ENCODE peak calls at places on chromosomes 13 and 19, in nine cellular contexts. One of them, this sample, is unnamed.

GRCh38 chr13:31739226-31739625 is at the start of gene RXFP2:
- DNase-seq in IMR-90: no peak
- DNase-seq in iris pigment epithelial cell: no peak
- DNase-seq in non-pigmented ciliary epithelial cell: no peak
- DNase-seq in lower leg skin: no peak
- DNase-seq in mesothelial cell of epicardium: no peak
- DNase-seq in amniotic epithelial cell: no peak
- DNase-seq in T-helper 2 cell: no peak
- DNase-seq in WTC11: no peak
- DNase-seq in this sample: no peak

GRCh38 chr19:15812059-15812722 is 3.3 kb downstream of the OR10H1 start:
- DNase-seq in IMR-90: no peak
- DNase-seq in iris pigment epithelial cell: no peak
- DNase-seq in non-pigmented ciliary epithelial cell: no peak
- DNase-seq in lower leg skin: no peak
- DNase-seq in mesothelial cell of epicardium: no peak
- DNase-seq in amniotic epithelial cell: no peak
- DNase-seq in T-helper 2 cell: peak
- DNase-seq in WTC11: no peak
- DNase-seq in this sample: no peak

GRCh38 chr13:79765331-79765730 is 284.4 kb downstream of the NDFIP2 start:
- DNase-seq in IMR-90: no peak
- DNase-seq in iris pigment epithelial cell: no peak
- DNase-seq in non-pigmented ciliary epithelial cell: no peak
- DNase-seq in lower leg skin: no peak
- DNase-seq in mesothelial cell of epicardium: no peak
- DNase-seq in amniotic epithelial cell: peak
- DNase-seq in T-helper 2 cell: no peak
- DNase-seq in WTC11: no peak
- DNase-seq in this sample: no peak

GRCh38 chr13:114069376-114070097 is 62.9 kb downstream of the RASA3 start:
- DNase-seq in IMR-90: no peak
- DNase-seq in iris pigment epithelial cell: no peak
- DNase-seq in non-pigmented ciliary epithelial cell: no peak
- DNase-seq in lower leg skin: no peak
- DNase-seq in mesothelial cell of epicardium: no peak
- DNase-seq in amniotic epithelial cell: no peak
- DNase-seq in T-helper 2 cell: no peak
- DNase-seq in WTC11: no peak
- DNase-seq in this sample: no peak

GRCh38 chr19:17753976-17754375 is 2.7 kb downstream of the FCHO1 start:
- DNase-seq in IMR-90: no peak
- DNase-seq in iris pigment epithelial cell: no peak
- DNase-seq in non-pigmented ciliary epithelial cell: no peak
- DNase-seq in lower leg skin: no peak
- DNase-seq in mesothelial cell of epicardium: no peak
- DNase-seq in amniotic epithelial cell: no peak
- DNase-seq in T-helper 2 cell: no peak
- DNase-seq in WTC11: peak
- DNase-seq in this sample: peak

GRCh38 chr19:12938536-12939291 is at the start of gene CALR:
- DNase-seq in IMR-90: no peak
- DNase-seq in iris pigment epithelial cell: peak
- DNase-seq in non-pigmented ciliary epithelial cell: no peak
- DNase-seq in lower leg skin: no peak
- DNase-seq in mesothelial cell of epicardium: no peak
- DNase-seq in amniotic epithelial cell: no peak
- DNase-seq in T-helper 2 cell: peak
- DNase-seq in WTC11: no peak
- DNase-seq in this sample: no peak

GRCh38 chr19:44800461-44800860 is 8.4 kb upstream of the BCAM start:
- DNase-seq in IMR-90: peak
- DNase-seq in iris pigment epithelial cell: peak
- DNase-seq in non-pigmented ciliary epithelial cell: no peak
- DNase-seq in lower leg skin: peak
- DNase-seq in mesothelial cell of epicardium: peak
- DNase-seq in amniotic epithelial cell: peak
- DNase-seq in T-helper 2 cell: peak
- DNase-seq in WTC11: peak
- DNase-seq in this sample: peak

GRCh38 chr13:35479691-35480090 is 3.2 kb upstream of the MAB21L1 start:
- DNase-seq in IMR-90: no peak
- DNase-seq in iris pigment epithelial cell: no peak
- DNase-seq in non-pigmented ciliary epithelial cell: no peak
- DNase-seq in lower leg skin: no peak
- DNase-seq in mesothelial cell of epicardium: no peak
- DNase-seq in amniotic epithelial cell: no peak
- DNase-seq in T-helper 2 cell: no peak
- DNase-seq in WTC11: no peak
- DNase-seq in this sample: no peak

GRCh38 chr19:23436318-23436717 is 41.0 kb upstream of the ZNF91 start:
- DNase-seq in IMR-90: no peak
- DNase-seq in iris pigment epithelial cell: no peak
- DNase-seq in non-pigmented ciliary epithelial cell: no peak
- DNase-seq in lower leg skin: no peak
- DNase-seq in mesothelial cell of epicardium: no peak
- DNase-seq in amniotic epithelial cell: no peak
- DNase-seq in T-helper 2 cell: no peak
- DNase-seq in WTC11: peak
- DNase-seq in this sample: no peak

GRCh38 chr19:49216076-49216475 is 58.5 kb downstream of the TRPM4 start:
- DNase-seq in IMR-90: peak
- DNase-seq in iris pigment epithelial cell: peak
- DNase-seq in non-pigmented ciliary epithelial cell: no peak
- DNase-seq in lower leg skin: no peak
- DNase-seq in mesothelial cell of epicardium: no peak
- DNase-seq in amniotic epithelial cell: peak
- DNase-seq in T-helper 2 cell: no peak
- DNase-seq in WTC11: no peak
- DNase-seq in this sample: no peak

GRCh38 chr19:4448147-4448985 is 9.2 kb downstream of the UBXN6 start:
- DNase-seq in IMR-90: no peak
- DNase-seq in iris pigment epithelial cell: no peak
- DNase-seq in non-pigmented ciliary epithelial cell: no peak
- DNase-seq in lower leg skin: no peak
- DNase-seq in mesothelial cell of epicardium: no peak
- DNase-seq in amniotic epithelial cell: no peak
- DNase-seq in T-helper 2 cell: no peak
- DNase-seq in WTC11: no peak
- DNase-seq in this sample: no peak

GRCh38 chr19:6536138-6536671 is 5.4 kb downstream of the TNFSF9 start:
- DNase-seq in IMR-90: no peak
- DNase-seq in iris pigment epithelial cell: peak
- DNase-seq in non-pigmented ciliary epithelial cell: no peak
- DNase-seq in lower leg skin: peak
- DNase-seq in mesothelial cell of epicardium: no peak
- DNase-seq in amniotic epithelial cell: peak
- DNase-seq in T-helper 2 cell: peak
- DNase-seq in WTC11: peak
- DNase-seq in this sample: no peak

GRCh38 chr13:74047925-74048324 is 86.3 kb downstream of the KLF12 start:
- DNase-seq in IMR-90: no peak
- DNase-seq in iris pigment epithelial cell: no peak
- DNase-seq in non-pigmented ciliary epithelial cell: no peak
- DNase-seq in lower leg skin: no peak
- DNase-seq in mesothelial cell of epicardium: no peak
- DNase-seq in amniotic epithelial cell: no peak
- DNase-seq in T-helper 2 cell: no peak
- DNase-seq in WTC11: no peak
- DNase-seq in this sample: no peak

GRCh38 chr13:77876176-77876575 is 42.5 kb downstream of the EDNRB start:
- DNase-seq in IMR-90: peak
- DNase-seq in iris pigment epithelial cell: peak
- DNase-seq in non-pigmented ciliary epithelial cell: no peak
- DNase-seq in lower leg skin: no peak
- DNase-seq in mesothelial cell of epicardium: no peak
- DNase-seq in amniotic epithelial cell: no peak
- DNase-seq in T-helper 2 cell: no peak
- DNase-seq in WTC11: no peak
- DNase-seq in this sample: no peak

GRCh38 chr19:46721269-46722003 is 4.5 kb upstream of the PRKD2 start:
- DNase-seq in IMR-90: no peak
- DNase-seq in iris pigment epithelial cell: no peak
- DNase-seq in non-pigmented ciliary epithelial cell: no peak
- DNase-seq in lower leg skin: no peak
- DNase-seq in mesothelial cell of epicardium: no peak
- DNase-seq in amniotic epithelial cell: no peak
- DNase-seq in T-helper 2 cell: no peak
- DNase-seq in WTC11: peak
- DNase-seq in this sample: no peak

GRCh38 chr19:14347999-14348889 is 33.0 kb upstream of the ADGRE5 start:
- DNase-seq in IMR-90: no peak
- DNase-seq in iris pigment epithelial cell: peak
- DNase-seq in non-pigmented ciliary epithelial cell: no peak
- DNase-seq in lower leg skin: no peak
- DNase-seq in mesothelial cell of epicardium: peak
- DNase-seq in amniotic epithelial cell: peak
- DNase-seq in T-helper 2 cell: peak
- DNase-seq in WTC11: peak
- DNase-seq in this sample: no peak

GRCh38 chr19:29495971-29496441 is 29.8 kb upstream of the VSTM2B start:
- DNase-seq in IMR-90: no peak
- DNase-seq in iris pigment epithelial cell: no peak
- DNase-seq in non-pigmented ciliary epithelial cell: no peak
- DNase-seq in lower leg skin: no peak
- DNase-seq in mesothelial cell of epicardium: peak
- DNase-seq in amniotic epithelial cell: no peak
- DNase-seq in T-helper 2 cell: no peak
- DNase-seq in WTC11: no peak
- DNase-seq in this sample: no peak

GRCh38 chr13:48660356-48661076 is 6.8 kb downstream of the CYSLTR2 start:
- DNase-seq in IMR-90: no peak
- DNase-seq in iris pigment epithelial cell: no peak
- DNase-seq in non-pigmented ciliary epithelial cell: no peak
- DNase-seq in lower leg skin: no peak
- DNase-seq in mesothelial cell of epicardium: no peak
- DNase-seq in amniotic epithelial cell: peak
- DNase-seq in T-helper 2 cell: no peak
- DNase-seq in WTC11: no peak
- DNase-seq in this sample: no peak

GRCh38 chr13:66578305-66578704 is 651.8 kb downstream of the PCDH9 start:
- DNase-seq in IMR-90: peak
- DNase-seq in iris pigment epithelial cell: peak
- DNase-seq in non-pigmented ciliary epithelial cell: no peak
- DNase-seq in lower leg skin: no peak
- DNase-seq in mesothelial cell of epicardium: no peak
- DNase-seq in amniotic epithelial cell: no peak
- DNase-seq in T-helper 2 cell: no peak
- DNase-seq in WTC11: no peak
- DNase-seq in this sample: no peak

GRCh38 chr19:58572818-58573657 is at the start of gene MZF1:
- DNase-seq in IMR-90: peak
- DNase-seq in iris pigment epithelial cell: peak
- DNase-seq in non-pigmented ciliary epithelial cell: peak
- DNase-seq in lower leg skin: peak
- DNase-seq in mesothelial cell of epicardium: peak
- DNase-seq in amniotic epithelial cell: peak
- DNase-seq in T-helper 2 cell: peak
- DNase-seq in WTC11: peak
- DNase-seq in this sample: no peak

GRCh38 chr19:36049080-36049698 is 4.9 kb downstream of the THAP8 start:
- DNase-seq in IMR-90: no peak
- DNase-seq in iris pigment epithelial cell: peak
- DNase-seq in non-pigmented ciliary epithelial cell: no peak
- DNase-seq in lower leg skin: no peak
- DNase-seq in mesothelial cell of epicardium: no peak
- DNase-seq in amniotic epithelial cell: peak
- DNase-seq in T-helper 2 cell: no peak
- DNase-seq in WTC11: no peak
- DNase-seq in this sample: no peak

GRCh38 chr19:10418281-10419199 is 1.8 kb upstream of the PDE4A start:
- DNase-seq in IMR-90: no peak
- DNase-seq in iris pigment epithelial cell: no peak
- DNase-seq in non-pigmented ciliary epithelial cell: no peak
- DNase-seq in lower leg skin: no peak
- DNase-seq in mesothelial cell of epicardium: no peak
- DNase-seq in amniotic epithelial cell: no peak
- DNase-seq in T-helper 2 cell: no peak
- DNase-seq in WTC11: peak
- DNase-seq in this sample: no peak

GRCh38 chr19:46482645-46483044 is 11.3 kb upstream of the PNMA8A start:
- DNase-seq in IMR-90: peak
- DNase-seq in iris pigment epithelial cell: peak
- DNase-seq in non-pigmented ciliary epithelial cell: no peak
- DNase-seq in lower leg skin: no peak
- DNase-seq in mesothelial cell of epicardium: no peak
- DNase-seq in amniotic epithelial cell: peak
- DNase-seq in T-helper 2 cell: no peak
- DNase-seq in WTC11: no peak
- DNase-seq in this sample: no peak

GRCh38 chr13:39682788-39683187 is 27.3 kb downstream of the COG6 start:
- DNase-seq in IMR-90: no peak
- DNase-seq in iris pigment epithelial cell: peak
- DNase-seq in non-pigmented ciliary epithelial cell: no peak
- DNase-seq in lower leg skin: no peak
- DNase-seq in mesothelial cell of epicardium: no peak
- DNase-seq in amniotic epithelial cell: no peak
- DNase-seq in T-helper 2 cell: no peak
- DNase-seq in WTC11: no peak
- DNase-seq in this sample: no peak

GRCh38 chr13:105343134-105343806 is 1192.2 kb downstream of the EFNB2 start:
- DNase-seq in IMR-90: peak
- DNase-seq in iris pigment epithelial cell: peak
- DNase-seq in non-pigmented ciliary epithelial cell: no peak
- DNase-seq in lower leg skin: no peak
- DNase-seq in mesothelial cell of epicardium: no peak
- DNase-seq in amniotic epithelial cell: no peak
- DNase-seq in T-helper 2 cell: no peak
- DNase-seq in WTC11: no peak
- DNase-seq in this sample: no peak

GRCh38 chr19:54154603-54155345 is 4.7 kb downstream of the LENG1 start:
- DNase-seq in IMR-90: no peak
- DNase-seq in iris pigment epithelial cell: peak
- DNase-seq in non-pigmented ciliary epithelial cell: no peak
- DNase-seq in lower leg skin: no peak
- DNase-seq in mesothelial cell of epicardium: no peak
- DNase-seq in amniotic epithelial cell: no peak
- DNase-seq in T-helper 2 cell: peak
- DNase-seq in WTC11: no peak
- DNase-seq in this sample: no peak

GRCh38 chr19:50670102-50670380 is 20.8 kb downstream of the C19orf81 start:
- DNase-seq in IMR-90: no peak
- DNase-seq in iris pigment epithelial cell: no peak
- DNase-seq in non-pigmented ciliary epithelial cell: no peak
- DNase-seq in lower leg skin: no peak
- DNase-seq in mesothelial cell of epicardium: no peak
- DNase-seq in amniotic epithelial cell: no peak
- DNase-seq in T-helper 2 cell: no peak
- DNase-seq in WTC11: no peak
- DNase-seq in this sample: no peak

GRCh38 chr19:47489072-47489914 is 5.3 kb upstream of the KPTN start:
- DNase-seq in IMR-90: no peak
- DNase-seq in iris pigment epithelial cell: no peak
- DNase-seq in non-pigmented ciliary epithelial cell: no peak
- DNase-seq in lower leg skin: no peak
- DNase-seq in mesothelial cell of epicardium: no peak
- DNase-seq in amniotic epithelial cell: no peak
- DNase-seq in T-helper 2 cell: no peak
- DNase-seq in WTC11: no peak
- DNase-seq in this sample: no peak

GRCh38 chr19:1823539-1824251 is 11.6 kb upstream of the ATP8B3 start:
- DNase-seq in IMR-90: no peak
- DNase-seq in iris pigment epithelial cell: no peak
- DNase-seq in non-pigmented ciliary epithelial cell: no peak
- DNase-seq in lower leg skin: no peak
- DNase-seq in mesothelial cell of epicardium: no peak
- DNase-seq in amniotic epithelial cell: no peak
- DNase-seq in T-helper 2 cell: no peak
- DNase-seq in WTC11: no peak
- DNase-seq in this sample: no peak

GRCh38 chr19:1690570-1691307 is 38.3 kb upstream of the TCF3 start:
- DNase-seq in IMR-90: no peak
- DNase-seq in iris pigment epithelial cell: peak
- DNase-seq in non-pigmented ciliary epithelial cell: no peak
- DNase-seq in lower leg skin: no peak
- DNase-seq in mesothelial cell of epicardium: no peak
- DNase-seq in amniotic epithelial cell: peak
- DNase-seq in T-helper 2 cell: peak
- DNase-seq in WTC11: peak
- DNase-seq in this sample: no peak

GRCh38 chr13:92461402-92461801 is 765.2 kb upstream of the GPC6 start:
- DNase-seq in IMR-90: no peak
- DNase-seq in iris pigment epithelial cell: no peak
- DNase-seq in non-pigmented ciliary epithelial cell: no peak
- DNase-seq in lower leg skin: no peak
- DNase-seq in mesothelial cell of epicardium: no peak
- DNase-seq in amniotic epithelial cell: no peak
- DNase-seq in T-helper 2 cell: no peak
- DNase-seq in WTC11: no peak
- DNase-seq in this sample: no peak

This sample was measured in hypothalamus.